ENCODE peak calls at places on chromosomes 6 and 20, in seven cellular contexts. K is HepG2, N is GM12891, L is K562, C is GM12878, Y is GM12892, Z is SK-N-SH. O is an unnamed sample.

GRCh38 chr6:74420221-74420620 is 724.2 kb downstream of the CD109 start:
- DNase-seq in K (peak), N (no peak), L (no peak), C (no peak), Y (no peak), Z (no peak), O (no peak)

GRCh38 chr6:33192671-33193602 is 670 bp upstream of the COL11A2 start:
- DNase-seq in K (no peak), N (no peak), L (no peak), C (no peak), Y (no peak), Z (peak), O (no peak)

GRCh38 chr20:44180814-44181213 is 6.2 kb downstream of the JPH2 start:
- DNase-seq in K (no peak), N (no peak), L (no peak), C (no peak), Y (no peak), Z (no peak), O (peak)

GRCh38 chr20:52539891-52540290 is 348.3 kb upstream of the ZFP64 start:
- DNase-seq in K (no peak), N (no peak), L (no peak), C (no peak), Y (no peak), Z (no peak), O (no peak)

GRCh38 chr6:41021832-41022231 is 17.2 kb downstream of the UNC5CL start:
- DNase-seq in K (peak), N (no peak), L (no peak), C (no peak), Y (no peak), Z (peak), O (no peak)

GRCh38 chr6:129183681-129184216 is 300.8 kb downstream of the LAMA2 start:
- DNase-seq in K (no peak), N (no peak), L (no peak), C (no peak), Y (no peak), Z (no peak), O (no peak)

GRCh38 chr6:21598662-21599061 is 5.1 kb downstream of the SOX4 start:
- DNase-seq in K (no peak), N (no peak), L (no peak), C (no peak), Y (no peak), Z (no peak), O (no peak)

GRCh38 chr20:4550740-4551139 is 171.0 kb upstream of the PRND start:
- DNase-seq in K (no peak), N (no peak), L (no peak), C (no peak), Y (no peak), Z (no peak), O (no peak)

GRCh38 chr6:13286185-13286584 is 42.2 kb downstream of the TBC1D7 start:
- DNase-seq in K (no peak), N (no peak), L (no peak), C (no peak), Y (no peak), Z (no peak), O (no peak)

GRCh38 chr20:59161626-59162170 is 1.9 kb upstream of the ZNF831 start:
- DNase-seq in K (no peak), N (no peak), L (no peak), C (no peak), Y (no peak), Z (no peak), O (no peak)

GRCh38 chr6:37971263-37971662 is 151.7 kb downstream of the ZFAND3 start:
- DNase-seq in K (no peak), N (no peak), L (no peak), C (no peak), Y (no peak), Z (no peak), O (no peak)

GRCh38 chr6:37967651-37968050 is 148.1 kb downstream of the ZFAND3 start:
- DNase-seq in K (no peak), N (no peak), L (no peak), C (no peak), Y (no peak), Z (no peak), O (no peak)

GRCh38 chr6:37971711-37972410 is 152.3 kb downstream of the ZFAND3 start:
- DNase-seq in K (no peak), N (no peak), L (no peak), C (no peak), Y (no peak), Z (no peak), O (no peak)

GRCh38 chr6:37966801-37967200 is 147.3 kb downstream of the ZFAND3 start:
- DNase-seq in K (no peak), N (no peak), L (no peak), C (no peak), Y (no peak), Z (no peak), O (no peak)

GRCh38 chr6:37965964-37966676 is 146.6 kb downstream of the ZFAND3 start:
- DNase-seq in K (peak), N (no peak), L (no peak), C (no peak), Y (no peak), Z (no peak), O (no peak)
- TF ChIP-seq TAF1 in K (no peak), N (no peak), L (no peak), C (no peak), Y (no peak), Z (no peak), O (no peak)

GRCh38 chr20:34560614-34561013 is 2.1 kb downstream of the MAP1LC3A start:
- DNase-seq in K (no peak), N (no peak), L (no peak), C (no peak), Y (no peak), Z (no peak), O (no peak)

GRCh38 chr20:34558320-34559202 is at the start of gene MAP1LC3A:
- DNase-seq in K (no peak), N (peak), L (peak), C (no peak), Y (peak), Z (peak), O (peak)

GRCh38 chr20:34560141-34560523 is 1.6 kb downstream of the MAP1LC3A start:
- DNase-seq in K (no peak), N (no peak), L (no peak), C (no peak), Y (no peak), Z (no peak), O (no peak)

GRCh38 chr20:34557936-34558319 is 590 bp upstream of the MAP1LC3A start:
- DNase-seq in K (no peak), N (no peak), L (no peak), C (no peak), Y (no peak), Z (peak), O (no peak)

DNA sequence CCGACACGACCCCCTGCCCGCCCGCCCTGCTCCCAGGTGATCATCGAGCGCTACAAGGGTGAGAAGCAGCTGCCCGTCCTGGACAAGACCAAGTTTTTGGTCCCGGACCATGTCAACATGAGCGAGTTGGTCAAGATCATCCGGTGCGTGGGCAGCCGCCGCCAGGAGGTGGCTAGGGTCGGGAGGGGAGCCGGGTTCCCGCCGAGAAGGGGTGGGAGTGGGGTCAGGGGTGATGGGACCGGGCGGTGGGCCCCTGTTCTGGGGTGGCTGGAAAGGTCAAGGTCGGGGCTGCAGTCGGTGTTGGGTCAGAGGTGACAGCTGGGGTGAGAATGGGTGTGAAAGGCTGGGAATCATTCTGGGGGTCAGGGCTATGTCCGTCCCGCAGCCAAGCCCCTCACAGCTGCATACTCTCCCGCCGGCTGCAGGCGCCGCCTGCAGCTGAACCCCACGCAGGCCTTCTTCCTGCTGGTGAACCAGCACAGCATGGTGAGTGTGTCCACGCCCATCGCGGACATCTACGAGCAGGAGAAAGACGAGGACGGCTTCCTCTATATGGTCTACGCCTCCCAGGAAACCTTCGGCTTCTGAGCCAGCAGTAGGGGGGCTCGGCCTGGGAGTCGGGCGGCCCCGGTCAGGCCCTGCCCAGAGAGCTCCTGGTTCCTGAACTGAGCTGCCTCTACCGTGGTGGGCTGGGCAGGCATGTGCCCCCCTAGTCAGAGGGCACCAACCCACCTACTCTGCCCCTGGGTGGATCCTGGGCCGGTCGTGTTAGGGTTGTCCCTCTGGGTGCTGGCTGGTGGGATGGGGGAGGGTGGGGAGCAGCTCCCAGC is 1.0 kb downstream of the MAP1LC3A start:
- DNase-seq in K (no peak), N (no peak), L (no peak), C (no peak), Y (no peak), Z (peak), O (no peak)
- TF ChIP-seq TAF1 in K (no peak), N (no peak), L (no peak), C (no peak), Y (no peak), Z (no peak), O (no peak)

GRCh38 chr20:6595704-6596103 is 171.8 kb upstream of the BMP2 start:
- DNase-seq in K (no peak), N (no peak), L (no peak), C (no peak), Y (no peak), Z (no peak), O (no peak)

GRCh38 chr20:6588296-6588695 is 179.2 kb upstream of the BMP2 start:
- DNase-seq in K (no peak), N (no peak), L (no peak), C (no peak), Y (no peak), Z (no peak), O (no peak)

GRCh38 chr20:6590891-6591679 is 176.4 kb upstream of the BMP2 start:
- DNase-seq in K (no peak), N (no peak), L (no peak), C (no peak), Y (no peak), Z (no peak), O (no peak)
- TF ChIP-seq TAF1 in K (no peak), N (no peak), L (no peak), C (no peak), Y (no peak), Z (no peak), O (no peak)

DNA sequence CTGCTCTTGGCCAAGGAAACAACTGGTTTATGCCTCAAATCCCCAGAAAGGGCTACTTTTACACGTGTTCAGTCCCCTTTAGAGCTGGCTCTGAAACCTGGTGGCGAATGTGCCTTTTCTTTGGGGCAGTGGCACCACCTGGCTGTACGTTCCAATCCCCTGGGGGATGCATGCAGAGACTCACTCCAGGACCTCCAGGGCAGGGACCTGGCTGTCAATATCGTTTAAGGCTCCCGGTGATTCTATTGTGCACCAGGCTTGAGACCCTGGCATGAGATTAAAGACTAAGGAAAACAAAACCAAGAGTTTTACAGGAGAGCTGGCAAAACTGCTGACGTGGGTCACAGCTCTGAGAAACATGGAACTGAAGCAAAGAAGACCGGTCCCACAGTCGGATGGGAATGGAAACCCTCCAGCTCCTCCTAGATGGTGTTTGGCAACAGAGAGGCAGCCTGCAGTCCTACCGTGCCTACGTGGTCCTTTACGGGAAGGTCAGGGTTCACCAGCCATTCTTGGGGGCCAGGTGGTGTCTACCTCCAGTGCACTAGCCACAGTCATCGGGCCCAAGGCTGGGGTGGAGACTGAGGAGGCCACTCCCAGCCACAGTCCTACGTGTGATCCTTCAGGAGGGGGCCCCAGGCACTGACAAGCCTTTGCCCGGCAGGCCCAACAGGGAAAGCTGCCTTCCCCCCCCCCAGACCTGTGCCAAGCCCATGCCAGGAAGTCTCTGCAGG is 203.3 kb upstream of the CST7 start:
- DNase-seq in K (no peak), N (no peak), L (no peak), C (no peak), Y (no peak), Z (no peak), O (no peak)
- TF ChIP-seq TAF1 in K (no peak), N (no peak), L (no peak), C (no peak), Y (no peak), Z (no peak), O (no peak)

DNA sequence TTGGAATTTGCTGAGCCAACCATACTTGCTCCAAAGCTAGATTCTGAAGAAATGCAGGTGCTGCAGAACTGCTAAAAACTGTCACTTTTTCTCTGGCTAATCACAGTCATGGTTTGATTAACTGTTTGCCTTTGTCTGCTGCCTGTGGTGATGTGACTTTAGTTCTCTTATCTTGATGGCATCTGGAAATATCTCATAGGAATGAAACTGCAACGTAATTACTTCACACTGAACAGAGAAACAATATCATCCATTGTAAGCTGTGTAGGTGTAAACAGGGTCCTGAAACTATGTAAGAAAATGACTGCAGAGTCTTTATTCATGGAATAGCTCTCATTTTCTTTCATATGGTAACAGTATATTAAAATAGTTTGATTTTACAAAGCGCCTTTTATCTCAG is 721.9 kb upstream of the HS3ST5 start:
- DNase-seq in K (no peak), N (no peak), L (no peak), C (no peak), Y (no peak), Z (no peak), O (no peak)
- TF ChIP-seq TAF1 in K (no peak), N (no peak), L (no peak), C (no peak), Y (no peak), Z (no peak), O (no peak)

GRCh38 chr6:19279137-19279747 is 557.9 kb upstream of the ID4 start:
- DNase-seq in K (no peak), N (no peak), L (no peak), C (no peak), Y (no peak), Z (no peak), O (no peak)
- TF ChIP-seq TAF1 in K (no peak), N (no peak), L (no peak), C (no peak), Y (no peak), Z (no peak), O (no peak)

GRCh38 chr20:2149507-2149906 is 47.9 kb downstream of the STK35 start:
- DNase-seq in K (no peak), N (no peak), L (no peak), C (no peak), Y (no peak), Z (no peak), O (no peak)

GRCh38 chr20:2156224-2156623 is 54.6 kb downstream of the STK35 start:
- DNase-seq in K (no peak), N (no peak), L (no peak), C (no peak), Y (no peak), Z (no peak), O (no peak)

GRCh38 chr20:2150660-2151059 is 49.0 kb downstream of the STK35 start:
- DNase-seq in K (no peak), N (no peak), L (no peak), C (no peak), Y (no peak), Z (no peak), O (no peak)

GRCh38 chr20:2156666-2157624 is 55.3 kb downstream of the STK35 start:
- DNase-seq in K (peak), N (no peak), L (no peak), C (no peak), Y (no peak), Z (no peak), O (no peak)

GRCh38 chr20:2151805-2152727 is 50.4 kb downstream of the STK35 start:
- DNase-seq in K (no peak), N (no peak), L (no peak), C (no peak), Y (no peak), Z (peak), O (no peak)
- TF ChIP-seq TAF1 in K (no peak), N (no peak), L (no peak), C (no peak), Y (no peak), Z (no peak), O (no peak)

DNA sequence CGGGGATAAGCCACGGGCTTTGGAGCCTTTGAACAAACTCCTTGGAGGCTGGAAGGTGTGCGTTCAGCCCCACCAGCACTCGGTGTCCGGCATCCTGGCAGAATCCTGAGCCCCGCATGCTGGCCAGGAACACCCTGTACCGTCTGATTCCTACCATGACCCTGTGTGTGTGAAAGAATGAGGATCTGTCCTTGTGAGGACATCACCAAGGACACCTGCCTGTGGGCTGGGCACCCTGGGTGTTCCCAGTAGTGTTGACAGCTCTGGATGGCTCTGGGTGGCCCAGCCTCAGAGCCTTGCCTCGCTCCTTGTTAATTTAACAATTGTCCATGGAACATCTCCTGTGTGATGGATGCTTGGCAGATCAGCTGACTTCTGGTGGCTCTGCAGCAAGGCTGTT is 234.3 kb downstream of the QKI start:
- DNase-seq in K (no peak), N (no peak), L (no peak), C (no peak), Y (no peak), Z (no peak), O (no peak)
- TF ChIP-seq TAF1 in K (no peak), N (no peak), L (no peak), C (no peak), Y (no peak), Z (no peak), O (no peak)

GRCh38 chr6:9399916-9400315 is 964.6 kb upstream of the SLC35B3 start:
- DNase-seq in K (peak), N (no peak), L (no peak), C (no peak), Y (no peak), Z (no peak), O (no peak)
- TF ChIP-seq TAF1 in K (no peak), N (no peak), L (no peak), C (no peak), Y (no peak), Z (no peak), O (no peak)